ENCODE peak calls at places on chromosomes 6 and 20, in four cellular contexts. X, J, B and S are unnamed samples. For H3K9me3, the result is how much of the 10 kb centered on the place peaks cover.

GRCh38 chr6:75632247-75632646 is 30.6 kb downstream of the SENP6 start:
- DNase-seq in J (no peak), X (no peak), B (no peak), S (peak)

GRCh38 chr6:107230448-107230847 is 115.1 kb upstream of the BEND3 start:
- DNase-seq in B (no peak), X (no peak), J (no peak), S (no peak)

GRCh38 chr6:84639396-84639795 is 125.0 kb downstream of the TBX18 start:
- DNase-seq in B (no peak), X (no peak), J (no peak), S (no peak)

GRCh38 chr6:87884203-87884602 is 163.4 kb upstream of the SPACA1 start:
- DNase-seq in B (no peak), J (no peak), X (no peak), S (no peak)

GRCh38 chr6:21740719-21741118 is 147.2 kb downstream of the SOX4 start:
- DNase-seq in X (no peak), J (no peak), B (no peak), S (peak)

GRCh38 chr20:41462372-41463161 is 95.9 kb upstream of the EMILIN3 start:
- DNase-seq in J (no peak), X (no peak), B (peak), S (no peak)

GRCh38 chr20:35226126-35226774 is at the start of gene MMP24:
- DNase-seq in J (no peak), B (no peak), X (no peak), S (no peak)

GRCh38 chr6:24464253-24465038 is 24.9 kb downstream of the GPLD1 start:
- DNase-seq in B (no peak), J (no peak), X (no peak), S (no peak)

GRCh38 chr6:151001387-151002063 is 136.0 kb downstream of the MTHFD1L start:
- DNase-seq in X (no peak), J (no peak), B (no peak), S (no peak)

GRCh38 chr6:159969204-159969912 is 476 bp downstream of the IGF2R start:
- DNase-seq in B (no peak), X (no peak), J (peak), S (no peak)

GRCh38 chr6:141050470-141050869 is 1082.3 kb upstream of the GJE1 start:
- DNase-seq in B (no peak), J (no peak), X (no peak), S (peak)

DNA sequence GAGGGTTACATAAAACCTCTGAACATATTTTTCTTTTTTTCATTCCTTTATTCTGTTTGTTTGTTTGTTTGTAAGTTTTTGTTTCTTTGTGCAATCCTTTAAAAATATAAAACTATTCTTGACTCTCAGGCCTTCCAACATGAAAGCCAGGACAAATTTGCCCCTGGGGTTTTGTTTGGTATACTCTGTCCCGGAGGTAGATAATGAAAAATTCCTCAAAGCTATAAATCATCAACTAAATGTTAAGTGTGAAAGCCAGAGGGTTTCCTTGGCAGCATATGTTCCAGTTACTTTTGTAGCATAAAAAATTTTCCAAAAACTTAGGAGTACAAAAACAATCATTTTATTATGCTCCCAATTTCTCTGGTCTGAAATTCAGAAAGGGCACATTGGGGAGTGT is 1084.3 kb upstream of the GJE1 start:
- DNase-seq in X (no peak), B (no peak), J (no peak), S (no peak)
- H3K9me3 ChIP-seq in X (under half), B (under half), J (under half), S (under half)

GRCh38 chr20:18314786-18315406 is 26.6 kb downstream of the ZNF133 start:
- DNase-seq in X (peak), B (no peak), J (no peak), S (peak)
- H3K4me2 ChIP-seq in X (no peak), B (no peak), J (no peak), S (no peak)

GRCh38 chr6:120260713-120261112 is 911.2 kb upstream of the MAN1A1 start:
- DNase-seq in B (no peak), X (no peak), J (no peak), S (no peak)

DNA sequence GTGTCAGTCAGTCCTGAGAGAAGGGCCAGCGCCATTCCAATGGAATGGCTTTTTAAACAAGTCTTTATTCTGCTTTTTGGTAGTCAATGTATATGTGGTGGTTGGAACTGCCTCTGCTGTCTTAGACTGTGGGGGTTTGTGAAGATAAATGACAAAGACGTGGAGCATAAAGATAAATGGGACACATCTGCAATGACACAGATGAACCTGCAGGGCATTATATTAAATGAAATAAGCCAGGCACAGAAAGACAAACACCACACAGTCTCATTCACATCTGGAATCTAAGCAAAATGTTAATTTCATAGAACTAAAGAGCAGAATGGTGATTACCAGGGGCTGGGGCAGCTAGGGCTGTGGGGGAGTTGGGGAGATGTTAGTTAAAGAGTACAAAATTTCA is 912.8 kb upstream of the MAN1A1 start:
- DNase-seq in X (no peak), B (no peak), J (no peak), S (no peak)
- H3K9me3 ChIP-seq in X (under half), B (under half), J (under half), S (under half)

GRCh38 chr6:47471911-47472310 is 5.7 kb upstream of the CD2AP start:
- DNase-seq in B (no peak), J (no peak), X (no peak), S (no peak)
- H3K4me2 ChIP-seq in B (no peak), J (no peak), X (no peak), S (no peak)